ENCODE peak calls at places on chromosomes 1 and 21, in nine cellular contexts. J is ELR, W is NCI-H226, G is A172, L is T-helper 2 cell, P is HFF-Myc, S is NCI-H1930, B is GM04504, A is tibial artery. I is an unnamed sample.
A peak's percentile ranks its signal among the peaks of the same experiment; 100 is the strongest.

GRCh38 chr1:171998711-171999110 is 157.4 kb downstream of the DNM3 start:
- DNase-seq in A (no peak), L (no peak), W (no peak), S (no peak), J (no peak), G (no peak), P (no peak), B (peak; percentile 18), I (no peak)

GRCh38 chr1:223363057-223363855 is 720 bp downstream of the SUSD4 start:
- DNase-seq in B (no peak), G (no peak), L (no peak), W (no peak), S (no peak), P (no peak), J (peak; percentile 28), A (no peak), I (no peak)

GRCh38 chr1:31065310-31066217 is at the start of gene PUM1:
- DNase-seq in W (peak; percentile 99), A (peak; percentile 97), S (peak; percentile 99), L (peak; percentile 95), J (peak; percentile 99), P (peak; percentile 90), G (peak; percentile 90), B (peak; percentile 93), I (peak; percentile 93)

GRCh38 chr1:218459878-218460277 is 114.7 kb downstream of the TGFB2 start:
- DNase-seq in W (peak; percentile 72), S (no peak), J (peak; percentile 91), A (no peak), G (peak; percentile 99), B (peak; percentile 71), P (peak; percentile 97), L (no peak), I (no peak)

GRCh38 chr21:41215856-41216408 is 48.0 kb downstream of the BACE2 start:
- DNase-seq in P (no peak), J (no peak), S (no peak), A (no peak), B (no peak), L (no peak), G (no peak), W (no peak), I (no peak)

GRCh38 chr1:31696246-31696645 is 7.6 kb downstream of the COL16A1 start:
- DNase-seq in B (no peak), S (no peak), J (no peak), P (no peak), A (no peak), W (no peak), L (no peak), G (no peak), I (peak; percentile 93)

GRCh38 chr1:37922767-37923550 is 23.9 kb downstream of the INPP5B start:
- DNase-seq in S (no peak), B (no peak), W (no peak), J (no peak), P (no peak), A (no peak), L (no peak), G (no peak), I (no peak)

GRCh38 chr21:42059141-42059540 is 12.0 kb upstream of the UMODL1 start:
- DNase-seq in A (no peak), P (no peak), S (no peak), J (no peak), L (no peak), G (no peak), B (no peak), W (no peak), I (no peak)

GRCh38 chr1:63732666-63733065 is 41.2 kb upstream of the ROR1 start:
- DNase-seq in L (no peak), J (peak; percentile 48), S (no peak), G (peak; percentile 12), W (peak; percentile 45), P (no peak), B (no peak), A (no peak), I (no peak)

GRCh38 chr1:67874501-67875111 is 41.3 kb upstream of the GNG12 start:
- DNase-seq in P (no peak), B (no peak), G (no peak), W (no peak), A (no peak), S (no peak), L (no peak), J (no peak), I (no peak)

GRCh38 chr1:16727190-16728111 is 12.9 kb upstream of the RNU1-4 start:
- DNase-seq in L (no peak), J (peak; percentile 88), G (peak; percentile 97), S (no peak), W (peak; percentile 50), P (peak; percentile 56), A (peak; percentile 26), B (peak; percentile 3), I (no peak)

GRCh38 chr1:153683853-153684252 is 5.4 kb downstream of the NPR1 start:
- DNase-seq in S (no peak), P (no peak), L (no peak), W (peak; percentile 77), A (no peak), J (peak; percentile 49), G (peak; percentile 73), B (no peak), I (no peak)

GRCh38 chr1:209038316-209038715 is 545.2 kb upstream of the CAMK1G start:
- DNase-seq in B (no peak), J (peak; percentile 3), A (no peak), S (no peak), L (no peak), G (no peak), W (no peak), P (no peak), I (no peak)

GRCh38 chr1:119345398-119345797 is 23.2 kb upstream of the HAO2 start:
- DNase-seq in A (no peak), W (no peak), L (no peak), P (no peak), G (no peak), B (no peak), S (no peak), J (no peak), I (no peak)

GRCh38 chr1:230875370-230875769 is 7.0 kb upstream of the C1orf198 start:
- DNase-seq in W (no peak), J (no peak), A (no peak), L (no peak), B (no peak), S (no peak), G (no peak), P (no peak), I (no peak)

GRCh38 chr21:35720065-35720810 is 340.1 kb downstream of the SETD4 start:
- DNase-seq in B (no peak), J (no peak), S (no peak), A (no peak), P (no peak), L (no peak), G (no peak), W (no peak), I (peak; percentile 21)

GRCh38 chr1:156485984-156486383 is 14.6 kb downstream of the MEF2D start:
- DNase-seq in G (no peak), A (no peak), B (no peak), P (no peak), L (no peak), S (no peak), J (no peak), W (no peak), I (no peak)

GRCh38 chr1:40711465-40712404 is 20.2 kb downstream of the NFYC start:
- DNase-seq in B (no peak), W (peak; percentile 86), J (peak; percentile 69), S (no peak), A (no peak), L (no peak), G (peak; percentile 45), P (no peak), I (no peak)

GRCh38 chr1:60573726-60574409 is 500.3 kb upstream of the C1orf87 start:
- DNase-seq in P (peak; percentile 6), W (peak; percentile 81), G (peak; percentile 50), B (no peak), L (no peak), S (no peak), A (no peak), J (peak; percentile 66), I (no peak)

GRCh38 chr1:117161887-117162286 is 40.3 kb upstream of the TRIM45 start:
- DNase-seq in J (no peak), S (no peak), L (no peak), P (no peak), W (no peak), B (no peak), G (no peak), A (no peak), I (no peak)

GRCh38 chr21:35268817-35269216 is 219.7 kb upstream of the RUNX1 start:
- DNase-seq in W (peak; percentile 15), L (no peak), J (no peak), P (no peak), B (no peak), S (no peak), A (no peak), G (no peak), I (no peak)